ENCODE peak calls at places on chromosomes 4 and X, in nine cellular contexts. M is WTC11, Y is HepG2, O is endothelial cell of umbilical vein, H is K562, I is GM12878, U is A549, P is HCT116, L is SK-N-SH. N is an unnamed sample.

GRCh38 chr4:105815701-105816100 is 79.6 kb upstream of the NPNT start:
- DNase-seq in M (no peak), Y (no peak), O (no peak), H (no peak), I (no peak), U (no peak), P (no peak), L (no peak), N (no peak)

GRCh38 chr4:101187837-101188236 is 159.5 kb downstream of the PPP3CA start:
- DNase-seq in M (no peak), Y (no peak), O (peak), H (no peak), I (no peak), U (no peak), P (no peak), L (no peak), N (no peak)

GRCh38 chr4:13865871-13866669 is 238.5 kb upstream of the BOD1L1 start:
- DNase-seq in M (no peak), Y (no peak), O (no peak), H (no peak), I (no peak), U (no peak), P (no peak), L (no peak), N (no peak)

GRCh38 chrX:40420899-40421729 is 159.7 kb upstream of the ATP6AP2 start:
- DNase-seq in M (no peak), Y (peak), O (no peak), H (peak), I (peak), U (no peak), P (no peak), L (no peak), N (peak)

GRCh38 chrX:102517331-102517730 is 792 bp upstream of the TMSB15A start:
- DNase-seq in M (no peak), Y (no peak), O (peak), H (peak), I (no peak), U (no peak), P (no peak), L (peak), N (peak)

GRCh38 chrX:120797201-120797938 is 78.3 kb downstream of the CT47B1 start:
- DNase-seq in M (no peak), Y (no peak), O (peak), H (no peak), I (no peak), U (no peak), P (no peak), L (no peak), N (no peak)

GRCh38 chrX:92232182-92232581 is 453.0 kb downstream of the PCDH11X start:
- DNase-seq in M (no peak), Y (peak), O (no peak), H (no peak), I (no peak), U (no peak), P (no peak), L (peak), N (peak)

GRCh38 chr4:94726524-94727123 is 31.1 kb upstream of the BMPR1B start:
- DNase-seq in M (no peak), Y (no peak), O (no peak), H (no peak), I (no peak), U (no peak), P (no peak), L (no peak), N (no peak)

GRCh38 chrX:148885203-148885602 is 384.8 kb downstream of the AFF2 start:
- DNase-seq in M (no peak), Y (no peak), O (no peak), H (no peak), I (no peak), U (no peak), P (no peak), L (no peak), N (no peak)

GRCh38 chr4:17142232-17142711 is 243.8 kb upstream of the LDB2 start:
- DNase-seq in M (no peak), Y (no peak), O (peak), H (no peak), I (no peak), U (no peak), P (no peak), L (no peak), N (peak)

GRCh38 chrX:9532349-9532748 is 67.5 kb downstream of the TBL1X start:
- DNase-seq in M (no peak), Y (no peak), O (no peak), H (no peak), I (no peak), U (no peak), P (no peak), L (no peak), N (no peak)

GRCh38 chr4:110615366-110616161 is 7.3 kb downstream of the PITX2 start:
- DNase-seq in M (peak), Y (no peak), O (no peak), H (no peak), I (no peak), U (no peak), P (no peak), L (no peak), N (no peak)

GRCh38 chrX:153981771-153982533 is 9.4 kb downstream of the TMEM187 start:
- DNase-seq in M (no peak), Y (no peak), O (no peak), H (no peak), I (no peak), U (no peak), P (no peak), L (no peak), N (peak)

GRCh38 chr4:125187221-125187620 is 127.5 kb upstream of the FAT4 start:
- DNase-seq in M (no peak), Y (no peak), O (peak), H (no peak), I (no peak), U (no peak), P (no peak), L (no peak), N (no peak)

GRCh38 chrX:40514376-40514775 is 66.4 kb upstream of the ATP6AP2 start:
- DNase-seq in M (no peak), Y (peak), O (no peak), H (peak), I (no peak), U (no peak), P (no peak), L (no peak), N (no peak)

GRCh38 chrX:45134303-45134702 is 66.4 kb downstream of the DIPK2B start:
- DNase-seq in M (no peak), Y (peak), O (no peak), H (peak), I (no peak), U (no peak), P (no peak), L (no peak), N (no peak)

GRCh38 chr4:70334681-70335080 is at the start of gene CABS1:
- DNase-seq in M (no peak), Y (no peak), O (no peak), H (no peak), I (no peak), U (no peak), P (no peak), L (no peak), N (no peak)

GRCh38 chr4:53622739-53623151 is 31.5 kb upstream of the LNX1 start:
- DNase-seq in M (no peak), Y (no peak), O (no peak), H (no peak), I (no peak), U (no peak), P (no peak), L (no peak), N (no peak)

GRCh38 chrX:126027229-126027628 is 138.9 kb downstream of the DCAF12L2 start:
- DNase-seq in M (no peak), Y (no peak), O (no peak), H (no peak), I (no peak), U (no peak), P (no peak), L (no peak), N (no peak)

GRCh38 chrX:106791495-106791894 is 11.0 kb upstream of the TBC1D8B start:
- DNase-seq in M (no peak), Y (no peak), O (peak), H (no peak), I (no peak), U (no peak), P (no peak), L (no peak), N (peak)

GRCh38 chr4:145609494-145610427 is 9.4 kb upstream of the MMAA start:
- DNase-seq in M (peak), Y (peak), O (peak), H (peak), I (peak), U (peak), P (peak), L (peak), N (peak)

GRCh38 chr4:73740353-73740778 is at the start of gene CXCL8:
- DNase-seq in M (no peak), Y (peak), O (peak), H (peak), I (no peak), U (peak), P (peak), L (no peak), N (peak)

GRCh38 chr4:38188631-38189101 is 228.5 kb downstream of the PTTG2 start:
- DNase-seq in M (no peak), Y (no peak), O (no peak), H (no peak), I (no peak), U (no peak), P (peak), L (no peak), N (no peak)

GRCh38 chrX:41001327-41001726 is 83.9 kb upstream of the USP9X start:
- DNase-seq in M (no peak), Y (peak), O (no peak), H (no peak), I (no peak), U (no peak), P (no peak), L (no peak), N (no peak)

GRCh38 chr4:152097371-152097770 is 336.6 kb upstream of the GATB start:
- DNase-seq in M (no peak), Y (no peak), O (no peak), H (no peak), I (no peak), U (no peak), P (no peak), L (no peak), N (no peak)

GRCh38 chrX:51851507-51852085 is 41.8 kb upstream of the MAGED1 start:
- DNase-seq in M (no peak), Y (peak), O (no peak), H (peak), I (no peak), U (no peak), P (no peak), L (no peak), N (no peak)

GRCh38 chrX:115595049-115595448 is 34.1 kb downstream of the PLS3 start:
- DNase-seq in M (no peak), Y (no peak), O (peak), H (no peak), I (no peak), U (no peak), P (no peak), L (no peak), N (no peak)

GRCh38 chr4:143358923-143359694 is 22.4 kb downstream of the GAB1 start:
- DNase-seq in M (no peak), Y (no peak), O (peak), H (peak), I (no peak), U (no peak), P (no peak), L (no peak), N (peak)

GRCh38 chrX:67917412-67918010 is 373.7 kb downstream of the AR start:
- DNase-seq in M (no peak), Y (no peak), O (no peak), H (no peak), I (no peak), U (no peak), P (no peak), L (no peak), N (peak)

GRCh38 chrX:7146703-7147430 is 645 bp upstream of the STS start:
- DNase-seq in M (no peak), Y (no peak), O (no peak), H (peak), I (no peak), U (no peak), P (no peak), L (no peak), N (no peak)

GRCh38 chrX:123899701-123900100 is 39.8 kb downstream of the XIAP start:
- DNase-seq in M (no peak), Y (no peak), O (peak), H (no peak), I (no peak), U (no peak), P (no peak), L (no peak), N (no peak)

GRCh38 chrX:153209347-153209746 is 30.3 kb downstream of the MAGEA1 start:
- DNase-seq in M (no peak), Y (no peak), O (no peak), H (no peak), I (no peak), U (no peak), P (no peak), L (no peak), N (no peak)

GRCh38 chrX:138925330-138925729 is 213.8 kb upstream of the FGF13 start:
- DNase-seq in M (no peak), Y (no peak), O (no peak), H (peak), I (no peak), U (no peak), P (no peak), L (no peak), N (peak)

GRCh38 chr4:128141866-128142265 is 80.8 kb downstream of the LARP1B start:
- DNase-seq in M (no peak), Y (no peak), O (peak), H (no peak), I (no peak), U (no peak), P (no peak), L (no peak), N (no peak)

GRCh38 chrX:19846995-19847790 is 40.2 kb downstream of the SH3KBP1 start:
- DNase-seq in M (no peak), Y (no peak), O (peak), H (peak), I (no peak), U (peak), P (no peak), L (no peak), N (peak)

GRCh38 chrX:13085533-13085932 is 41.1 kb upstream of the FAM9C start:
- DNase-seq in M (no peak), Y (no peak), O (no peak), H (no peak), I (peak), U (no peak), P (no peak), L (no peak), N (peak)

DNA sequence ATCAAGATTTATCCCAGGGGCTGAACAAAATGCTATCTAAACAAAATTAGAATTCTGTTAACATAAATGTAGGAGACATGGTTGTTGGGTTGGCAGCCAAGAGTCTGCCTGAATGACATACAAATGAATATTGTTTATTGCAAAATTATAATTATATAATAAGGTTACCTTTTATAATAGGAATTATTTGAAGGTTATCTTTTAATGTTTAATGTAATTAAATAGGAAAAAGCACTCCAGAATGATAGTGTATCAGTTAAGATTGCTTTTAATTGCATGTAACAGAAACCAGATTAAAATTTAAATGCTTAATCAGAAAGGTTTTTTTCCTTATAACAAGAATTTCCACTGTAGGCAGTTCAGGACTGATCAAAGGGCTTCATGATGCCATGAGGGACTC is 42.0 kb upstream of the STPG2 start:
- DNase-seq in M (no peak), Y (no peak), O (no peak), H (no peak), I (no peak), U (no peak), P (no peak), L (no peak), N (no peak)
- TF ChIP-seq CTCF in M (no peak), Y (no peak), O (no peak), H (no peak), I (no peak), U (no peak), P (no peak), L (no peak), N (no peak)

GRCh38 chr4:184732126-184732525 is 1.8 kb downstream of the CENPU start:
- DNase-seq in M (no peak), Y (no peak), O (no peak), H (peak), I (no peak), U (no peak), P (no peak), L (no peak), N (no peak)
- TF ChIP-seq MAX in M (no peak), Y (no peak), O (no peak), H (no peak), I (no peak), U (no peak), P (no peak), L (no peak), N (no peak)

GRCh38 chr4:140600408-140600807 is 31.6 kb upstream of the UCP1 start:
- DNase-seq in M (no peak), Y (no peak), O (no peak), H (no peak), I (no peak), U (no peak), P (no peak), L (no peak), N (no peak)

GRCh38 chr4:140595065-140595464 is 26.3 kb upstream of the UCP1 start:
- DNase-seq in M (peak), Y (peak), O (peak), H (peak), I (no peak), U (peak), P (peak), L (no peak), N (no peak)
- TF ChIP-seq CTCF in M (peak), Y (peak), O (peak), H (peak), I (peak), U (peak), P (peak), L (peak), N (peak)

GRCh38 chr4:54657556-54658313 is at the start of gene KIT:
- DNase-seq in M (peak), Y (no peak), O (peak), H (peak), I (no peak), U (no peak), P (no peak), L (peak), N (peak)
- TF ChIP-seq MAX in M (peak), Y (no peak), O (no peak), H (no peak), I (no peak), U (no peak), P (no peak), L (no peak), N (no peak)

GRCh38 chr4:119136541-119136940 is 909 bp downstream of the MYOZ2 start:
- DNase-seq in M (no peak), Y (no peak), O (no peak), H (no peak), I (no peak), U (no peak), P (no peak), L (no peak), N (no peak)
- TF ChIP-seq CTCF in M (no peak), Y (no peak), O (no peak), H (no peak), I (no peak), U (no peak), P (no peak), L (no peak), N (no peak)

GRCh38 chrX:34654939-34655338 is 2.1 kb downstream of the TMEM47 start:
- DNase-seq in M (no peak), Y (no peak), O (peak), H (no peak), I (no peak), U (no peak), P (no peak), L (no peak), N (no peak)

GRCh38 chrX:34658316-34658715 is 1.2 kb upstream of the TMEM47 start:
- DNase-seq in M (no peak), Y (no peak), O (no peak), H (no peak), I (no peak), U (no peak), P (no peak), L (no peak), N (no peak)

GRCh38 chrX:34655496-34656258 is 1.4 kb downstream of the TMEM47 start:
- DNase-seq in M (no peak), Y (no peak), O (peak), H (no peak), I (no peak), U (no peak), P (no peak), L (no peak), N (no peak)

GRCh38 chrX:34656467-34656841 is 631 bp downstream of the TMEM47 start:
- DNase-seq in M (peak), Y (no peak), O (peak), H (no peak), I (no peak), U (no peak), P (no peak), L (no peak), N (no peak)

DNA sequence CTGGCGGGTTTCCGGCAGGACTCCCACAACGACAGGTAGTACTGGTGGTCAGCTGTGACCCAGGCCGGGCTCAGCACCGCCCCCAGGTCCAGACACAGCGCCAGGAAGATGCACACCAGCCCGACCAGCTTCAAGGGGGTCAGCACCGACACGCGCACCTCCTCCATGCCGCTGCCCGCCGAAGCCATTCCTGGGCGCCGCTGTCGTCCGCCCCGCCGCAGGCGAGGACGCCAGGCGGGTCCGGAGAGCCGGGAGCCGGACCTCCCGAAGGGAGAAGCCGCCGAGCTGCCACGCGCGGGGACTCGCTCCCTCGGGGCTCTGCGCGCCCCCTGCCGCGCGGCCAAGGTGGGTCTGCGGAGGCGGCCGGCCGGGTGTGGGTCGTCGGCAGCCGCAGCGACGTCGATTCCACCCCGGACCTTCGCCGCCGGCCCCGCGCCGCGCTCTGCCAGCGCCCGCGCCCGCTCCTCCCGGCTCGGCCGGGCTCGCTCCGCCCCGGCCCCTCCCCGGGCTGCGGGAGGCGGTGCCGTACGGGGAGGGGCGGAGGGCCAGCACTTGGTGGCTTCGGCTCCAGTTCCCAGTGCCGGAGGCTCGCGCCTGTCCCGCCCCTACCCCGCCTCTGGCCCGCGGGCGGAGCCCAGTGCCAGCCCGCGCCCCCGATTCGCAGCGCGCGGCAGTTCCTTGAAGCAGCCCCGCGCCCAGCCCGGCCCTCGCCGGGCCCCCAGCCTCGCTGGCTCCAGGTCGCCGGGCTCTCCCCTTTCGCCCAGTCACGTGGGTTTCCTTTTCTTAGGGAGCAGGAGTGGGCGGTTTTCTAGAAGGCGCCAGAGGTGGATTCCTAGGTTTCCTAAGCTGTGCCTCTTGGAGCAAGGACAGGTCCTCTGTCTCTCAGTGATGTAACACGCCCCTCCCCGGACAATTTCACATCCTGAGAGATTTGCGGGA is at the start of gene TMEM47:
- DNase-seq in M (peak), Y (no peak), O (peak), H (peak), I (no peak), U (peak), P (no peak), L (peak), N (no peak)
- TF ChIP-seq MAX in M (no peak), Y (no peak), O (no peak), H (no peak), I (no peak), U (no peak), P (no peak), L (no peak), N (no peak)

GRCh38 chrX:10744011-10744410 is 123.6 kb upstream of the MID1 start:
- DNase-seq in M (no peak), Y (no peak), O (no peak), H (no peak), I (no peak), U (no peak), P (no peak), L (peak), N (no peak)
- TF ChIP-seq CTCF in M (no peak), Y (no peak), O (no peak), H (no peak), I (no peak), U (no peak), P (no peak), L (no peak), N (no peak)